ENCODE peak calls at places on chromosome 1, in ten cellular contexts. U is mucosa of descending colon, L is dorsolateral prefrontal cortex, B is astrocyte, S is fibroblast of villous mesenchyme, C is tibial nerve, W is uterus, K is colonic mucosa, V is thyroid gland, D is astrocyte of the spinal cord. F is an unnamed sample.

GRCh38 chr1:17075470-17076255 is 21.8 kb upstream of the SDHB start:
- DNase-seq in U (no peak), L (no peak), B (no peak), S (no peak), C (no peak), W (no peak), K (peak; percentile 51), V (no peak), D (no peak), F (no peak)

GRCh38 chr1:43639990-43640794 is 9.8 kb upstream of the KDM4A start:
- DNase-seq in U (no peak), L (no peak), B (no peak), S (no peak), C (no peak), W (no peak), K (no peak), V (no peak), D (no peak), F (no peak)

GRCh38 chr1:68961143-68961542 is 464.3 kb upstream of the DEPDC1 start:
- DNase-seq in U (no peak), L (no peak), B (no peak), S (no peak), C (no peak), W (no peak), K (no peak), V (no peak), D (no peak), F (no peak)

GRCh38 chr1:161702250-161702649 is 4.8 kb upstream of the FCRLA start:
- DNase-seq in U (peak; percentile 58), L (no peak), B (no peak), S (peak; percentile 10), C (no peak), W (no peak), K (peak; percentile 58), V (no peak), D (no peak), F (no peak)

GRCh38 chr1:202210969-202211368 is 17.4 kb downstream of the LGR6 start:
- DNase-seq in U (no peak), L (no peak), B (no peak), S (no peak), C (no peak), W (no peak), K (no peak), V (no peak), D (no peak), F (no peak)

GRCh38 chr1:222670110-222670509 is 42.2 kb downstream of the AIDA start:
- DNase-seq in U (no peak), L (no peak), B (no peak), S (no peak), C (no peak), W (no peak), K (no peak), V (no peak), D (no peak), F (no peak)

GRCh38 chr1:150994248-150994647 is 12.2 kb downstream of the ANXA9 start:
- DNase-seq in U (no peak), L (no peak), B (no peak), S (no peak), C (no peak), W (no peak), K (no peak), V (no peak), D (no peak), F (no peak)

GRCh38 chr1:214076341-214077035 is 88.7 kb downstream of the PROX1 start:
- DNase-seq in U (no peak), L (no peak), B (no peak), S (no peak), C (peak; percentile 5), W (no peak), K (no peak), V (peak; percentile 96), D (no peak), F (no peak)

GRCh38 chr1:203351037-203351625 is at the start of gene FMOD:
- DNase-seq in U (no peak), L (no peak), B (peak; percentile 47), S (peak; percentile 89), C (peak; percentile 72), W (peak; percentile 85), K (peak; percentile 66), V (peak; percentile 90), D (no peak), F (peak; percentile 63)

GRCh38 chr1:84350104-84350503 is 48.2 kb upstream of the DNASE2B start:
- DNase-seq in U (no peak), L (no peak), B (no peak), S (no peak), C (no peak), W (no peak), K (no peak), V (no peak), D (no peak), F (no peak)

GRCh38 chr1:199549424-199549823 is 478.1 kb upstream of the NR5A2 start:
- DNase-seq in U (no peak), L (no peak), B (peak; percentile 37), S (no peak), C (no peak), W (no peak), K (no peak), V (no peak), D (peak; percentile 32), F (no peak)

GRCh38 chr1:5514519-5515183 is 477.6 kb downstream of the NPHP4 start:
- DNase-seq in U (no peak), L (peak; percentile 81), B (no peak), S (peak; percentile 17), C (peak; percentile 74), W (peak; percentile 43), K (peak; percentile 78), V (peak; percentile 75), D (peak; percentile 5), F (peak; percentile 24)

GRCh38 chr1:3787745-3788605 is 8.3 kb downstream of the LRRC47 start:
- DNase-seq in U (peak; percentile 27), L (no peak), B (no peak), S (no peak), C (no peak), W (no peak), K (no peak), V (no peak), D (no peak), F (no peak)

GRCh38 chr1:22972063-22972405 is 632 bp downstream of the LACTBL1 start:
- DNase-seq in U (no peak), L (no peak), B (no peak), S (no peak), C (no peak), W (no peak), K (no peak), V (no peak), D (no peak), F (no peak)

GRCh38 chr1:225654688-225655508 is 2.0 kb upstream of the ENAH start:
- DNase-seq in U (no peak), L (no peak), B (no peak), S (no peak), C (no peak), W (no peak), K (no peak), V (no peak), D (no peak), F (no peak)
- H3K4me3 ChIP-seq in U (no peak overlapping the region), L (peak overlapping the region; percentile 82), B (peak overlapping the region; percentile 75), S (peak overlapping the region; percentile 76), C (no peak overlapping the region), W (no peak overlapping the region), K (no peak overlapping the region), V (no peak overlapping the region), D (no peak overlapping the region), F (peak overlapping the region; percentile 12)

DNA sequence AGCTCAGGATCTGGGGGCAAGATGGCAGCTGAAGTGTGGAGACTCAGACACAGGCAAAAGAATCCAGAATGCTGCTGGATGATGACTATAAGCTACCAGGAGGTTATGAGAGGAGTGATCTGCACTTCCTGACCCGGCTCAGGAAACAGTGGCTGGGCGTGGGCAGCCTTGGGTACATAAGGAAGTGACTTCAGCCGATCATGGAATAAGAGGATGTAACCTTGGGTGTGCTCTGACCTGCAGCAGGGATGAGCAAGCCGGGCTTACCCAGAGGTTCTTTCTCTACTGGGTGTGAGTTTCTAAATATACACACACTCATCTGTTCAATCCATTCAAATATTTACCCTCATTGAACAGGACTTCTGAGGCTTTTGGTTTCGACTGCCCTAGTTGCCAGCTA is 62.7 kb downstream of the CD34 start:
- DNase-seq in U (peak; percentile 91), L (no peak), B (peak; percentile 43), S (peak; percentile 65), C (peak; percentile 60), W (no peak), K (peak; percentile 88), V (peak; percentile 37), D (peak; percentile 65), F (peak; percentile 54)
- H3K4me3 ChIP-seq in U (no peak overlapping the region), L (no peak overlapping the region), B (no peak overlapping the region), S (no peak overlapping the region), C (no peak overlapping the region), W (no peak overlapping the region), K (no peak overlapping the region), V (no peak overlapping the region), D (no peak overlapping the region), F (no peak overlapping the region)

GRCh38 chr1:10867138-10867721 is 70.8 kb upstream of the CASZ1 start:
- DNase-seq in U (peak; percentile 56), L (peak; percentile 52), B (no peak), S (peak; percentile 23), C (peak; percentile 48), W (peak; percentile 62), K (peak; percentile 64), V (peak; percentile 61), D (no peak), F (no peak)
- H3K4me3 ChIP-seq in U (no peak overlapping the region), L (peak overlapping the region; percentile 60), B (peak overlapping the region; percentile 28), S (peak overlapping the region; percentile 34), C (peak overlapping the region; percentile 35), W (peak overlapping the region; percentile 47), K (peak overlapping the region; percentile 32), V (no peak overlapping the region), D (peak overlapping the region; percentile 33), F (peak overlapping the region; percentile 50)

GRCh38 chr1:67619080-67619479 is 65.9 kb upstream of the GADD45A start:
- DNase-seq in U (no peak), L (no peak), B (peak; percentile 17), S (peak; percentile 75), C (no peak), W (no peak), K (no peak), V (no peak), D (no peak), F (peak; percentile 15)

GRCh38 chr1:67614511-67614934 is 70.5 kb upstream of the GADD45A start:
- DNase-seq in U (no peak), L (no peak), B (no peak), S (peak; percentile 67), C (no peak), W (no peak), K (no peak), V (no peak), D (no peak), F (peak; percentile 56)

GRCh38 chr1:67616394-67616985 is 68.5 kb upstream of the GADD45A start:
- DNase-seq in U (no peak), L (no peak), B (peak; percentile 25), S (no peak), C (no peak), W (no peak), K (no peak), V (no peak), D (no peak), F (peak; percentile 11)

GRCh38 chr1:67615886-67616285 is 69.1 kb upstream of the GADD45A start:
- DNase-seq in U (no peak), L (no peak), B (no peak), S (peak; percentile 75), C (no peak), W (no peak), K (no peak), V (no peak), D (no peak), F (peak; percentile 28)

GRCh38 chr1:67618285-67619018 is 66.5 kb upstream of the GADD45A start:
- DNase-seq in U (no peak), L (peak; percentile 44), B (peak; percentile 94), S (peak; percentile 91), C (peak; percentile 65), W (peak; percentile 74), K (no peak), V (peak; percentile 77), D (peak; percentile 93), F (peak; percentile 91)
- H3K4me3 ChIP-seq in U (no peak overlapping the region), L (peak overlapping the region; percentile 31), B (peak overlapping the region; percentile 48), S (no peak overlapping the region), C (no peak overlapping the region), W (peak overlapping the region; percentile 9), K (no peak overlapping the region), V (no peak overlapping the region), D (no peak overlapping the region), F (peak overlapping the region; percentile 41)